ENCODE peak calls at places on chromosomes 13 and 19, in seven cellular contexts. N is left lung, S is aorta, U is IMR-90, I is prostate gland, A is fibroblast of lung, B is fibroblast of pulmonary artery. R is an unnamed sample.

GRCh38 chr13:19861762-19862161 is 1.7 kb downstream of the ZMYM5 start:
- DNase-seq in N (no peak), S (no peak), U (no peak), I (no peak), A (no peak), B (no peak), R (no peak)

GRCh38 chr13:112697756-112698655 is 8.2 kb downstream of the ATP11A start:
- DNase-seq in N (peak), S (peak), U (peak), I (no peak), A (no peak), B (no peak), R (peak)

GRCh38 chr19:2087621-2088100 is 8.5 kb downstream of the MOB3A start:
- DNase-seq in N (no peak), S (no peak), U (no peak), I (no peak), A (no peak), B (no peak), R (no peak)

GRCh38 chr19:9431475-9431874 is 3.9 kb downstream of the ZNF266 start:
- DNase-seq in N (no peak), S (no peak), U (peak), I (no peak), A (no peak), B (no peak), R (no peak)

GRCh38 chr19:2791876-2792275 is 6.6 kb downstream of the THOP1 start:
- DNase-seq in N (no peak), S (no peak), U (no peak), I (no peak), A (no peak), B (no peak), R (no peak)

GRCh38 chr13:107788464-107789165 is 426.7 kb downstream of the LIG4 start:
- DNase-seq in N (no peak), S (no peak), U (no peak), I (no peak), A (no peak), B (no peak), R (no peak)

GRCh38 chr13:41463823-41464602 is 6.7 kb downstream of the RGCC start:
- DNase-seq in N (no peak), S (no peak), U (no peak), I (no peak), A (no peak), B (no peak), R (no peak)

GRCh38 chr19:33311326-33311682 is 9.0 kb upstream of the CEBPA start:
- DNase-seq in N (peak), S (no peak), U (no peak), I (no peak), A (no peak), B (no peak), R (no peak)

GRCh38 chr13:26310003-26310402 is 56.1 kb downstream of the CDK8 start:
- DNase-seq in N (no peak), S (no peak), U (no peak), I (no peak), A (no peak), B (no peak), R (no peak)

GRCh38 chr19:1526979-1527649 is 3.2 kb downstream of the PLK5 start:
- DNase-seq in N (no peak), S (no peak), U (no peak), I (no peak), A (no peak), B (no peak), R (no peak)

GRCh38 chr13:43924549-43925245 is 45.0 kb downstream of the LACC1 start:
- DNase-seq in N (no peak), S (no peak), U (no peak), I (no peak), A (no peak), B (no peak), R (no peak)

GRCh38 chr13:110388141-110388943 is 81.3 kb downstream of the COL4A2 start:
- DNase-seq in N (peak), S (peak), U (peak), I (peak), A (peak), B (peak), R (peak)

GRCh38 chr13:74128171-74128767 is 5.9 kb downstream of the KLF12 start:
- DNase-seq in N (no peak), S (no peak), U (peak), I (no peak), A (peak), B (peak), R (peak)

DNA sequence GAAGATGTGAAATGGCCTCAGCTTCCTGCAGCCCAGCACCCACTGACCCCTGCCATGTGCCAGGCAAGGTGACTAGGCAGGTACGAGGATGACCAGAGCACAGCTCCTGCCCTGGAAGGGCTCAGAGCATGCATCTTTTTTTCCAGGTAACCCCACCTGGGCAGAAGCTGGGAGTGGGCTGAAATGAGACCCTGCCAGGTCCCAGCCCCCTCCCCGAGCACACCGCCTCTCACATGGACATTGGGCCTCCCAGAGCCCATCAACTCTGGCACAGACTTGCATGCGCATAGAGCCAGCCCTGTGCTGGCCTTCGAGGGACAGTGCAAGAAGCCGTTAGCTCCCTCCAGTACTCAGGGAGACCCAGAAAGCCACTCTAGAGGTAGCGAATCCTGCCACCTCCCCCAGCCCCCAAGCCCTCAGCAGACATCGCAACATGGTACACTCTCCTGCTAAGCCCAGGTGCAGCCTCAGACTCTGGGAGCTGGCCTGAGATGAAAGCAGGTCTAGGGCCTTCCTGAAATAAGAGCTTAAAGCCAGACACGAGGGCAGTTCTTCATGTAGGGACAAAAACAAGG is 8.9 kb upstream of the VSTM2B start:
- DNase-seq in N (no peak), S (peak), U (no peak), I (no peak), A (no peak), B (no peak), R (no peak)
- H3K4me3 ChIP-seq in N (no peak), S (no peak), U (no peak), I (no peak), A (no peak), B (no peak), R (no peak)

DNA sequence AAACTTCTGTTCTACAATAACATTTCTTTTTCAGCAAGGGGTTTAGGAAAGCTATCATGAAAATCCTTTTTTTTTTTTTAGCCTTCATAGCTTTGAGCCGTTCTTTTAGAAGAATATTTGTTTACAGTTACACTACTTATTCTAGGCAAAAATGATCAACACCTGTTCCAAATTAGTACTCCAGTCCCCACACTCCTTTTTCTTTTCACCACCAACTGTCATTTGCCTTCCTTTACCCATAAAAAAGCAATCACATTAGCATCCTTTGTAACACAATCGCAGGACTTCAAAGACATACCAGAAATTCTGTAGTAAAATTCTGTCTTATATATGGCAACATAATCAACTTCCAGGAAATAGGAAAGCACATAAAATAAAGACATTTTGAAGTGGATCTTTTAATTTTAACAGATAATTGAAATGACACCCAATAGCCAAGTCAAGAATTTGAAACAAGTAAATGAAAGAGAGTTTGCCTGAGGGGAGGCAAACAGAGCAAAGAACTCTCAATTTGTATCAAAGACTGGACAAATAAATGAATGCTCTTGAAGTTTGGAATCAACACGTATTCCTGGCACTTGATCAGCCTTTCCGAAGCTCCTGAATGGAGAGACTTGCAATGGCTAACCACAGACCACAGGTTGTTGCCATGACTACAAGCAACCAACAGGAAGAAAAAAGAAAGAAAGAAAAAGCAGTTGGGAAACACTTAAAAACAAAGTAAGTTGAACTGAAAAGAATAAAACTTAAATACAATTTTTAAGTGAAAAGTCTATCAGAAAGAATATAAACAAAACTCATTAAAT is 206.8 kb downstream of the PCDH9 start:
- DNase-seq in N (no peak), S (no peak), U (peak), I (no peak), A (peak), B (peak), R (peak)
- H3K4me3 ChIP-seq in N (no peak), S (no peak), U (no peak), I (no peak), A (no peak), B (no peak), R (no peak)

GRCh38 chr19:20154636-20155035 is 12.4 kb upstream of the ZNF486 start:
- DNase-seq in N (no peak), S (no peak), U (no peak), I (peak), A (no peak), B (no peak), R (no peak)
- H3K4me3 ChIP-seq in N (no peak), S (no peak), U (no peak), I (no peak), A (no peak), B (no peak), R (no peak)

GRCh38 chr19:7856679-7857663 is 17.2 kb downstream of the PRR36 start:
- DNase-seq in N (peak), S (no peak), U (no peak), I (no peak), A (no peak), B (no peak), R (no peak)

GRCh38 chr19:7860166-7860901 is 13.9 kb downstream of the PRR36 start:
- DNase-seq in N (peak), S (no peak), U (no peak), I (no peak), A (no peak), B (no peak), R (no peak)

GRCh38 chr19:7859766-7860165 is 14.4 kb downstream of the PRR36 start:
- DNase-seq in N (peak), S (no peak), U (no peak), I (no peak), A (no peak), B (no peak), R (no peak)

GRCh38 chr19:7856277-7856581 is 18.0 kb downstream of the PRR36 start:
- DNase-seq in N (no peak), S (no peak), U (no peak), I (no peak), A (no peak), B (no peak), R (no peak)

GRCh38 chr19:7857727-7858701 is 16.2 kb downstream of the PRR36 start:
- DNase-seq in N (peak), S (no peak), U (no peak), I (no peak), A (no peak), B (no peak), R (no peak)
- H3K4me3 ChIP-seq in N (no peak), S (no peak), U (no peak), I (no peak), A (no peak), B (no peak), R (no peak)

DNA sequence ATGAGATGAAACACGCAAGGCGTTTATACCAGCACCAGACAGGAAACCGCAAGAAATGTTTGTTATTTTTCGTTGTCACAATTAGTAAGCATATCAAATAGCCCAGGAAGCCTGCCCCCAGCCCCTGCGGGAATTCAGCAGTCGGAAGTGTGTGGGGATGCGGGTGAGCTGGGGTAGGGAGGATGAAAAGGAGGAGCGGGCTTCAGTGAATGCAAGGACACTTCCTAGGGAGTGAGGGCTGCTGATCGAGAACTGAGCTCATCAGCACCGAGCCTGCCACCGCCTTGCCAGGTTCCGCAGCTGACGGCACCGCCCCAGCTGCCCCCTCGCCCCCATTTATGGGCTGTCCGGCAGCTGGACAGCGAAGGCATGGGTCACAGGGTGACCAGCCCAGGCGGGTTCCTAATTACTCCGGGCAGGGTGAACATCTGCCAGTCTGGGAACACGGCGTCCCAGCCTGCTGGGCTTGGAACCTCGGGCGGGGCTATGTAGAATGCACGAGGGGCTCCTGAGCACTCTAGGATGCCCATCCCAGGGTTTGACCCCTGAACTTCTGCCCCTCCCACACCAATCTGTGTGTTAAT is 1.6 kb upstream of the BEST2 start:
- DNase-seq in N (no peak), S (no peak), U (peak), I (no peak), A (peak), B (peak), R (no peak)
- H3K4me3 ChIP-seq in N (no peak), S (no peak), U (no peak), I (no peak), A (no peak), B (no peak), R (no peak)

GRCh38 chr13:27665333-27665732 is 43.6 kb downstream of the POLR1D start:
- DNase-seq in N (no peak), S (no peak), U (peak), I (no peak), A (no peak), B (no peak), R (peak)
- H3K4me3 ChIP-seq in N (no peak), S (no peak), U (no peak), I (no peak), A (no peak), B (no peak), R (no peak)

GRCh38 chr19:45682908-45683307 is 8.8 kb downstream of the SNRPD2 start:
- DNase-seq in N (no peak), S (no peak), U (no peak), I (no peak), A (no peak), B (no peak), R (no peak)

GRCh38 chr19:45676851-45677263 is 8.8 kb downstream of the GIPR start:
- DNase-seq in N (peak), S (no peak), U (no peak), I (no peak), A (no peak), B (no peak), R (no peak)

GRCh38 chr19:45677351-45678230 is 9.6 kb downstream of the GIPR start:
- DNase-seq in N (peak), S (peak), U (peak), I (peak), A (peak), B (peak), R (peak)

GRCh38 chr19:45682117-45682516 is 9.6 kb downstream of the SNRPD2 start:
- DNase-seq in N (no peak), S (no peak), U (no peak), I (no peak), A (no peak), B (no peak), R (no peak)

DNA sequence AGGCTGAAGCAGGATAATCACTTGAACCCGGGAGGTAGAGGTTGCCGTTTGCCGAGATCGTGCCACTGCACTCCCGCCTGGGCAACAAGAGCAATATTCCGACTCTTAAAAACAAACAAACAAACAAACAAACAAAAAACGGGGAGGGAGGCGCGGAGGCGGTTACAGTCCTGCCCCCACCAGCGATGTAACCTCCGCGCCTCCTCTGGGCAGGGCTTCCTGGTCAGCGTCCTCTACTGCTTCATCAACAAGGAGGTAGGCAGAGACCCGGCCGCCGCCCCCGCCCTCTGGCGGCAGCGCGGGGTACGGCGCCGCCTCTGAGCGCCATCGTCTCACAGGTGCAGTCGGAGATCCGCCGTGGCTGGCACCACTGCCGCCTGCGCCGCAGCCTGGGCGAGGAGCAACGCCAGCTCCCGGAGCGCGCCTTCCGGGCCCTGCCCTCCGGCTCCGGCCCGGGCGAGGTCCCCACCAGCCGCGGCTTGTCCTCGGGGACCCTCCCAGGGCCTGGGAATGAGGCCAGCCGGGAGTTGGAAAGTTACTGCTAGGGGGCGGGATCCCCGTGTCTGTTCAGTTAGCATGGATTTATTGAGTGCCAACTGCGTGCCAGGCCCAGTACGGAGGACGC is 10.2 kb downstream of the SNRPD2 start:
- DNase-seq in N (peak), S (peak), U (peak), I (peak), A (peak), B (peak), R (peak)
- H3K4me3 ChIP-seq in N (peak), S (no peak), U (peak), I (peak), A (no peak), B (peak), R (peak)

DNA sequence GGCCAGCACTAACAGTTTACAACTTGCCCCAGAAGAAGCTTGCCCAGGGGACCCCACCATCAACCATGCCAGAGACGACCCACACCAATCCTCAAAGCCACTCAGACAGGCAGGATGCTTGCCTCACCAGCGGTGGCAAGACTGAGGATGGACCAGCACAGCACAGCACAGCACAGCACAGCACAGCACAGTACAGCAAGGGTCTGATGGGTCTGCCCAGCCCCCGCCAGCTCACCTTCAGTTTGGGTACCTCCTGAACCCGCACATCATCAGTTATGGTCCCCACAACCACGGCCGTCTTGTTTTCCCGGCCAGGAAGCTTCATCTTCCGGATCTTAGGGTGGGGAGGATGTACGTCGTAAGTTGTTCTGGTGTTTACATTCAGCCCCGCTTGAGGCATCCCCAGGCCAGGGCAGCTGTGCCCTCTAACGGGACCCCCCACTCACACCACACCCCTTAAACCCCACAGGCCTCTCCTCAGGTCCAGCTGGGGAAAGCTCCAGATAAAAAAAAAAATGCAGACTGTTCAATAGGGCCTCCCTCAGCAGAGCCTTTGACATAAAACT is 1.7 kb upstream of the FAM83E start:
- DNase-seq in N (no peak), S (no peak), U (no peak), I (no peak), A (no peak), B (no peak), R (no peak)
- H3K4me3 ChIP-seq in N (peak), S (no peak), U (no peak), I (peak), A (peak), B (peak), R (peak)